ENCODE peak calls at places on chromosome 18, in six cellular contexts. One of them, this sample, is unnamed.

GRCh38 chr18:74222710-74223497 is 68.9 kb downstream of the CYB5A start:
- DNase-seq in left ventricle myocardium inferior: no peak
- DNase-seq in body of pancreas: no peak
- DNase-seq in IMR-90: no peak
- DNase-seq in adrenal gland: no peak
- DNase-seq in iris pigment epithelial cell: no peak
- DNase-seq in this sample: no peak

GRCh38 chr18:2874765-2875164 is 28.0 kb downstream of the EMILIN2 start:
- DNase-seq in IMR-90: no peak
- DNase-seq in iris pigment epithelial cell: no peak
- DNase-seq in left ventricle myocardium inferior: no peak
- DNase-seq in adrenal gland: no peak
- DNase-seq in body of pancreas: no peak
- DNase-seq in this sample: no peak

GRCh38 chr18:58456625-58457024 is 172.3 kb downstream of the ALPK2 start:
- DNase-seq in adrenal gland: no peak
- DNase-seq in body of pancreas: no peak
- DNase-seq in iris pigment epithelial cell: no peak
- DNase-seq in left ventricle myocardium inferior: no peak
- DNase-seq in IMR-90: no peak
- DNase-seq in this sample: no peak

GRCh38 chr18:23284629-23285028 is 149.3 kb downstream of the CABLES1 start:
- DNase-seq in iris pigment epithelial cell: no peak
- DNase-seq in left ventricle myocardium inferior: no peak
- DNase-seq in body of pancreas: no peak
- DNase-seq in adrenal gland: no peak
- DNase-seq in IMR-90: no peak
- DNase-seq in this sample: no peak

GRCh38 chr18:75129717-75130477 is 79.0 kb downstream of the PTGR3 start:
- DNase-seq in body of pancreas: no peak
- DNase-seq in adrenal gland: no peak
- DNase-seq in left ventricle myocardium inferior: no peak
- DNase-seq in IMR-90: no peak
- DNase-seq in iris pigment epithelial cell: no peak
- DNase-seq in this sample: no peak

GRCh38 chr18:24544141-24544498 is 83.7 kb downstream of the HRH4 start:
- DNase-seq in body of pancreas: no peak
- DNase-seq in IMR-90: peak
- DNase-seq in left ventricle myocardium inferior: no peak
- DNase-seq in adrenal gland: no peak
- DNase-seq in iris pigment epithelial cell: peak
- DNase-seq in this sample: peak

GRCh38 chr18:72830109-72830508 is 37.7 kb downstream of the NETO1 start:
- DNase-seq in left ventricle myocardium inferior: peak
- DNase-seq in adrenal gland: no peak
- DNase-seq in body of pancreas: no peak
- DNase-seq in iris pigment epithelial cell: no peak
- DNase-seq in IMR-90: no peak
- DNase-seq in this sample: no peak

GRCh38 chr18:12637393-12637792 is 20.5 kb downstream of the SPIRE1 start:
- DNase-seq in IMR-90: peak
- DNase-seq in body of pancreas: no peak
- DNase-seq in left ventricle myocardium inferior: no peak
- DNase-seq in adrenal gland: no peak
- DNase-seq in iris pigment epithelial cell: peak
- DNase-seq in this sample: peak

GRCh38 chr18:449374-449773 is 51.1 kb downstream of the COLEC12 start:
- DNase-seq in left ventricle myocardium inferior: no peak
- DNase-seq in adrenal gland: no peak
- DNase-seq in body of pancreas: peak
- DNase-seq in iris pigment epithelial cell: no peak
- DNase-seq in IMR-90: no peak
- DNase-seq in this sample: no peak

GRCh38 chr18:2218101-2218500 is 353.2 kb downstream of the METTL4 start:
- DNase-seq in iris pigment epithelial cell: no peak
- DNase-seq in body of pancreas: no peak
- DNase-seq in left ventricle myocardium inferior: no peak
- DNase-seq in adrenal gland: no peak
- DNase-seq in IMR-90: no peak
- DNase-seq in this sample: no peak

This sample was measured in EL.